ENCODE peak calls at places on chromosome 13, in five cellular contexts. F, G, J, P and A are unnamed samples. For H3K36me3, the result is how much of the 10 kb centered on the place peaks cover.

GRCh38 chr13:68984688-68985319 is 1122.8 kb upstream of the ATXN8OS start:
- DNase-seq in J (no peak), P (no peak), F (no peak), G (no peak), A (no peak)

GRCh38 chr13:69168436-69168835 is 939.2 kb upstream of the ATXN8OS start:
- DNase-seq in F (no peak), J (no peak), P (no peak), G (no peak), A (no peak)

GRCh38 chr13:78161266-78161665 is 242.6 kb upstream of the EDNRB start:
- DNase-seq in G (no peak), P (no peak), F (no peak), J (no peak), A (no peak)

GRCh38 chr13:93859666-93860065 is 619.8 kb downstream of the DCT start:
- DNase-seq in J (no peak), G (no peak), P (no peak), F (peak), A (no peak)

GRCh38 chr13:51252954-51253531 is 30.8 kb downstream of the FAM124A start:
- DNase-seq in F (no peak), J (no peak), P (no peak), G (no peak), A (no peak)

GRCh38 chr13:98915563-98916348 is 62.1 kb downstream of the DOCK9 start:
- DNase-seq in J (no peak), F (no peak), P (peak), G (no peak), A (no peak)

GRCh38 chr13:41833201-41833600 is 127.7 kb downstream of the VWA8 start:
- DNase-seq in F (no peak), P (peak), G (no peak), J (no peak), A (no peak)

GRCh38 chr13:102825921-102826706 is 19.7 kb upstream of the ERCC5 start:
- DNase-seq in G (peak), J (no peak), F (peak), P (peak), A (no peak)

GRCh38 chr13:41588899-41589298 is 131.5 kb downstream of the RGCC start:
- DNase-seq in P (peak), G (peak), J (no peak), F (peak), A (no peak)

GRCh38 chr13:79226250-79226649 is 179.8 kb downstream of the RBM26 start:
- DNase-seq in F (no peak), G (no peak), P (no peak), J (no peak), A (no peak)
- H3K36me3 ChIP-seq in F (under half), G (under half), P (under half), J (under half), A (under half)

GRCh38 chr13:110272227-110272626 is 34.7 kb downstream of the COL4A1 start:
- DNase-seq in F (no peak), G (no peak), P (no peak), J (no peak), A (peak)

GRCh38 chr13:110268576-110269185 is 38.3 kb downstream of the COL4A1 start:
- DNase-seq in G (no peak), P (no peak), J (no peak), F (no peak), A (peak)

GRCh38 chr13:110271313-110271712 is 35.6 kb downstream of the COL4A1 start:
- DNase-seq in G (no peak), P (no peak), F (no peak), J (no peak), A (no peak)

GRCh38 chr13:110269509-110270185 is 37.3 kb downstream of the COL4A1 start:
- DNase-seq in J (no peak), G (no peak), P (no peak), F (no peak), A (no peak)

DNA sequence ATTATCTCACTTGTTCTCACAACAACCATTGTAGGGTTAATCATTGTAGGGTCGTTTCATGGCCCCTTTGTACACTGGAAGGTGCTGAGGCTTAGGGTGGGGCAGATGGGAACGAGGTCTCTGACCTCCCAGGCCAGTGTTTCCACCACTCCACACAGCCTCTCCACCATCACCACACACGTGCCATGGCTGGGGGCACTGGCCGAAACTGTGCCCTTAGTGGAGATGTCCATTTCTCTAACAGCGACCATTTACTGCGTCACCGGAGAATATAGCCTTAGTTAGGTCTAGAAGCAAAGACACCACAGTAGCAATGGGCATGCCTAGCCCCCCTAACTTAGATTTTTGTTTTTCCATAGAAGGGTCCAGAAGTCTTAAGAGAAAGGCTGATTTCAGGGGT is 36.5 kb downstream of the COL4A1 start:
- DNase-seq in G (no peak), P (no peak), J (no peak), F (no peak), A (no peak)
- H3K36me3 ChIP-seq in G (under half), P (under half), J (under half), F (under half), A (under half)

DNA sequence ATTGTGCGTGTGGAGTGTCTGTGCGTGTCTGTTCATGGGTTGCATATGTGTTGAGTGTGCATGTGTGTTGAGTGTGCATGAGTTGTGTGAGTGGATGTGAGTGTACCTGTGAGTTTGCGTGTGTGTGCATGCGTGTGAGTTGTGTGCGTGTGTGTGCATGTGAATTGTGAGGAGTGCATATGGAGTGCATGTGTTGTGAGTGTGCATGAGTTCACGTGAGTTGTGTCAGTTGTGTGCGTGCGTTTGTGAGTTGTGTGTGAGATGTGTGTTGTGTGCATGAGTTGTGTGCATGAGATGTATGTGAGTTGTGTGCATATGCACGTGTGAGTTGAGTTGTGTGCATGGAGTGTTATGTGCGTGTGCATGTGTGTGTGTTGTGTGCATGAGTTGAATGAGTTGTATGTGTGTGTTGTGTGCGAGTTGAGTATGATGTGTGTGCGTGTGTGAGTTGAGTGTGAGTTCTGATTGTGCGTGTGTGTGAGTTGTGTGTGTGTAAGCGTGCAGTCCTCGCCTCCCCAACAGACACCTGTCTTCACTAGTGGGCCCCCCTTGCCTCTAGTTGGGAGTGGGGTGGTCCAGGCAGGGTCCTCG is 29.3 kb downstream of the TFDP1 start:
- DNase-seq in F (no peak), P (no peak), G (no peak), J (no peak), A (no peak)
- H3K36me3 ChIP-seq in F (under half), P (under half), G (under half), J (under half), A (under half)

DNA sequence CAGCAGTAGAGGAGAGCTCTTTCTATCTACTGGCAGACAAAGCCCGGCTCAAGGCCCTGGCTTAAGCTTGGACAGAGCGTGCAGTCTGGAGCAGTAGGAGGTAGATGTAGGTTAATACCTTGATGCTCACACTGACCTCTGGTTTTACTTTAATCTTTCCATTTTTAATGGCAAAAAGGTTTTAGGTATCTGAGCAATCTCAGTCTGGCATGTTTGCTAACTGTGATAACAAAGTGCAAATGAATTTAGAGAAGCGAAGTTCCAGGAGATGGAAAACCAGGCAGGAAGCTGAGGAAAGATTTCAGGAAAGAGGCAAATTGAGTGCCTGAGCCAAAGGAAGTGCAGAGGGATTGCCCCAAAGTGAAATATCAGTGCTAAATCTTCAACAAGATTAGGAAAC is 356.6 kb downstream of the FOXO1 start:
- DNase-seq in J (no peak), F (no peak), G (peak), P (no peak), A (no peak)
- H3K36me3 ChIP-seq in J (under half), F (under half), G (under half), P (under half), A (under half)

GRCh38 chr13:32511482-32511881 is 27.1 kb downstream of the N4BP2L2 start:
- DNase-seq in G (no peak), F (no peak), J (no peak), P (no peak), A (no peak)
- H3K36me3 ChIP-seq in G (under half), F (under half), J (half or more), P (under half), A (under half)

DNA sequence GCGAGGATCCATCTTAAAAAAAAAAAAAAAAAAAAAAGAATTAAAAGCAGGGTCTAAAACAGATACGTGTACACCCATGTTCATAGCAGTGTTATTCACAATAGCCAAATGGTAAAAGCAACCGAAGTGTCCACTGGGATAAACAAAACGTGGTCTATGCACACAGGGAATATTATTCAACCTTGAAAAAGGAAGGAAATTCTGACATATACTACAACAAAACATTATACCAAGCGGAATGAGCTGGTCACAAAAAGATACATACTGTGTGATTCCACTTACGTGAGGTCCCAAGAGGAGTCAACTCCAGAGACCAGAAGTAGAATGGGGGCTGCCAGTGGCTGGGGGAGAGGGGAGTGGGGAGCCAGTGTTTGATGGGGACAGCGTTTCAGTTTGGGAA is 14.7 kb upstream of the ADPRHL1 start:
- DNase-seq in F (no peak), G (no peak), J (no peak), P (no peak), A (no peak)
- H3K36me3 ChIP-seq in F (under half), G (under half), J (half or more), P (under half), A (under half)

DNA sequence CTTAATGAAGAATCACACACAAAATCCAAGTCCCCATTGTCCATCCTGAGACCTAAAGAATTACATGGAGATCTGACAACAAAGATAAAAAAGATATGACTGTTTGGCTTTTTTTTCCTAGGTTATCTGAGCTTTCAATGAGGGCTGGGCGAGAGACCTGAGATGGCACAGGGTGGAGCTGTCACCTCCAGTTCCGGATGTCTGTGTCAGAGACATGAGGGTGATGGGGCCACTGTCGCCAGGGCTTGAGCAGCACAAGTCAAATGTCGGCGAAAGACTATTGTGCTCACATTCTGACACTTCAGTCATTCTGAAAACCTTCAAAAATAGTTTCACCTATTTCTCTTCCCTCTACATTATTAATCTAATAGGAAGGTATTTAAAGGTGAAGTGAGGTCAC is 65.7 kb downstream of the SLC7A1 start:
- DNase-seq in J (no peak), P (no peak), G (no peak), F (no peak), A (no peak)
- H3K36me3 ChIP-seq in J (under half), P (under half), G (under half), F (half or more), A (under half)

DNA sequence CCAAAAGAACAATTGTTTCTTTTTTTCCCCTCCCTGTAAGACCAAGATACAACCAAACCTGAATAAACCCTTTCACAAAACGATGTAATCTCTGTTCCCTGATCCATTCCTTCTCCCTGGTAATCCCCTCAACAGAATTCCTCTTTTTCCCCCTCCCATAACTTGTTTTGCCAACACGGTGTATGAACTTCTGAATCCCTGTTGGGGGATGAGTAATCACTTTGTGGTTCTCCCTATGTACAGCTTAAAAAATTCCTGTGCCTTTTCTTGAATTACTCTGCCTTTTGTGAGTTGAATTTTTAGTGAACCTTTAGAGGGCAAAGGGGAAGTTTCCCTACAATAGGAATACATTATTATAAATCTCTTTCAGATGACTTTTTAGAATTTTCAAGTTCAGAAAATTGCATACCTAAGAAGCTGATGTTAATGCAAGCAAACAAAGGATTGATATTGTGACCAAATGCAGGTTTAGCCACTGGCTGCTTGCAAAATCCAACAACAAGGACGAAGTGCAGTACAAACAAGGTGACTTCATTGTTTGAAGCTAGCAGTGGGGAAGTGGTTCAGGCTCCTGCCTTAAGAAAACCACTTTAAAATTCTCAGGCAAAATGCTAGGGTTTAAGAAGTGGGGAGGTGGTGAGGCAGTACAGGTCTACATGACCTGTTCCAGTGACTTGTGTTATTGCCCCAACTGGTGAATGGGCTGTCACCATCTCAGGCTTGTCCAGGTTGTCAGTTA is 15.0 kb upstream of the EPSTI1 start:
- DNase-seq in P (peak), F (peak), J (no peak), G (peak), A (no peak)
- H3K36me3 ChIP-seq in P (under half), F (under half), J (under half), G (under half), A (under half)

GRCh38 chr13:89375839-89376238 is 1704.7 kb downstream of the SLITRK5 start:
- DNase-seq in G (no peak), F (peak), J (no peak), P (peak), A (no peak)

GRCh38 chr13:89383891-89384290 is 1712.7 kb downstream of the SLITRK5 start:
- DNase-seq in F (no peak), J (no peak), P (no peak), G (no peak), A (no peak)

GRCh38 chr13:89382986-89383385 is 1711.8 kb downstream of the SLITRK5 start:
- DNase-seq in F (no peak), P (no peak), J (no peak), G (no peak), A (no peak)

GRCh38 chr13:89380101-89380500 is 1708.9 kb downstream of the SLITRK5 start:
- DNase-seq in J (no peak), P (peak), F (peak), G (peak), A (no peak)
- H3K36me3 ChIP-seq in J (under half), P (under half), F (under half), G (under half), A (under half)

DNA sequence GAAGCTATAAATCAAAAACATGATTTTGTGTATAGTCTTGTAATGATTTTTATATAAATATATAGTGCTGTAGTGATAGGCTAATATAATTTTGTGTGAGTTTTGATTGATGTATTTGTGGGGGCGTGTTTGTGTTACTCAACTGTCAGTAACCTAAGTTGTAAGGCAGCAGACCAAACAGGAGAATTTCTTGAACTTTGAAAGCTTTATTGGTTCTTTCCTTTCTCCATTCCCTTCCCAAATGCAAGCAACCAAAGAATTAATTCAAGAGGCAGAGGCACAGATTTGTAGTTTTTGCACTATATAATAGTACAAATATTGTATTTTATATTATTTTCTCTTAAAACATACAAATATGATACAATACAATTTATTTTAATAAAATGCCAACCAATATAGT is 109.6 kb downstream of the FLT1 start:
- DNase-seq in J (no peak), G (no peak), P (no peak), F (no peak), A (no peak)
- H3K36me3 ChIP-seq in J (under half), G (under half), P (under half), F (under half), A (under half)